ENCODE peak calls at places on chromosomes 5 and 9, in four cellular contexts. A is uterus, Y is choroid plexus epithelial cell, K is AG09309. C is an unnamed sample.

GRCh38 chr9:27125936-27126335 is 16.9 kb downstream of the TEK start:
- DNase-seq in A (no peak), Y (peak), K (no peak), C (no peak)

GRCh38 chr5:95615164-95615467 is 4.8 kb upstream of the GPR150 start:
- DNase-seq in A (no peak), Y (no peak), K (no peak), C (no peak)

GRCh38 chr9:116039312-116039711 is 114.3 kb upstream of the PAPPA start:
- DNase-seq in A (no peak), Y (no peak), K (no peak), C (no peak)

GRCh38 chr5:6902094-6902493 is 188.9 kb downstream of the TENT4A start:
- DNase-seq in A (no peak), Y (no peak), K (no peak), C (no peak)

GRCh38 chr9:34715639-34716215 is 5.8 kb upstream of the CCL21 start:
- DNase-seq in A (no peak), Y (no peak), K (no peak), C (no peak)

GRCh38 chr9:136093995-136094881 is 851 bp downstream of the NACC2 start:
- DNase-seq in A (peak), Y (peak), K (no peak), C (no peak)

GRCh38 chr9:89919171-89919681 is 314.4 kb downstream of the GADD45G start:
- DNase-seq in A (no peak), Y (no peak), K (no peak), C (no peak)

GRCh38 chr5:111454198-111454606 is 58.1 kb downstream of the STARD4 start:
- DNase-seq in A (no peak), Y (peak), K (peak), C (no peak)

GRCh38 chr5:38867071-38867790 is 21.4 kb downstream of the OSMR start:
- DNase-seq in A (no peak), Y (no peak), K (no peak), C (no peak)

GRCh38 chr5:138275379-138275782 is 960 bp upstream of the GFRA3 start:
- DNase-seq in A (no peak), Y (no peak), K (no peak), C (no peak)
- TF ChIP-seq CTCF in A (no peak), Y (no peak), K (no peak), C (no peak)

GRCh38 chr5:181187500-181188213 is 17.3 kb downstream of the TRIM7 start:
- DNase-seq in A (peak), Y (peak), K (no peak), C (peak)
- H3K4me3 ChIP-seq in A (peak), Y (peak), K (peak), C (peak)

GRCh38 chr5:14895301-14895700 is 23.7 kb upstream of the ANKH start:
- DNase-seq in A (no peak), Y (peak), K (no peak), C (no peak)
- TF ChIP-seq CTCF in A (no peak), Y (peak), K (no peak), C (no peak)

DNA sequence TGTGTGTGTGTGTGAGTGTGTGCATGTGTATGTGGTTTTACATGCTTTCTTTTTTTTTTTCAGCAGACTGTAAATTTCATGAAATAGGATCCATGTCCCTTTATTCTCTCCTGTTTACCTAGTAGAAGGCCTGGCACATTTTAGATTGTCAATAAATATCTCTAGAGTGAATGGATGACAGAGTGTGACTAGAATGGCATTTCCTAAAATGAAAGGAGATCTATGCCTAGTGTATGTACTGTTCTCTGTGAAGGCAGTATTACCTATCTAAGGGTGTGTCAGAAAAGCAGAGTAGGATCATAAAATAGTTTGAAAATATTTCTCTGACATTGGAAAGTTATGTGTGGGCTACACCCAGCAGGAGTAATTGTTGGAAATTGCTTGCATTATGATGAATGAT is 1876.0 kb upstream of the C9orf72 start:
- DNase-seq in A (no peak), Y (no peak), K (no peak), C (no peak)
- H3K4me3 ChIP-seq in A (no peak), Y (no peak), K (no peak), C (no peak)

GRCh38 chr5:135359374-135360165 is 39.5 kb downstream of the MACROH2A1 start:
- DNase-seq in A (no peak), Y (peak), K (no peak), C (no peak)

GRCh38 chr5:135350536-135350935 is 48.5 kb downstream of the MACROH2A1 start:
- DNase-seq in A (no peak), Y (no peak), K (no peak), C (no peak)

GRCh38 chr5:135356522-135357318 is 42.3 kb downstream of the MACROH2A1 start:
- DNase-seq in A (peak), Y (peak), K (no peak), C (no peak)

GRCh38 chr5:135353952-135354721 is 44.9 kb downstream of the MACROH2A1 start:
- DNase-seq in A (no peak), Y (peak), K (peak), C (peak)

GRCh38 chr5:135355182-135355581 is 43.8 kb downstream of the MACROH2A1 start:
- DNase-seq in A (no peak), Y (no peak), K (no peak), C (no peak)
- TF ChIP-seq CTCF in A (no peak), Y (no peak), K (no peak), C (no peak)

GRCh38 chr5:123753349-123754166 is 241.6 kb downstream of the CSNK1G3 start:
- DNase-seq in A (no peak), Y (no peak), K (no peak), C (no peak)
- H3K4me3 ChIP-seq in A (no peak), Y (no peak), K (no peak), C (no peak)

GRCh38 chr5:118486647-118487046 is 501.7 kb downstream of the DTWD2 start:
- DNase-seq in A (no peak), Y (no peak), K (no peak), C (no peak)
- TF ChIP-seq CTCF in A (no peak), Y (no peak), K (no peak), C (no peak)

DNA sequence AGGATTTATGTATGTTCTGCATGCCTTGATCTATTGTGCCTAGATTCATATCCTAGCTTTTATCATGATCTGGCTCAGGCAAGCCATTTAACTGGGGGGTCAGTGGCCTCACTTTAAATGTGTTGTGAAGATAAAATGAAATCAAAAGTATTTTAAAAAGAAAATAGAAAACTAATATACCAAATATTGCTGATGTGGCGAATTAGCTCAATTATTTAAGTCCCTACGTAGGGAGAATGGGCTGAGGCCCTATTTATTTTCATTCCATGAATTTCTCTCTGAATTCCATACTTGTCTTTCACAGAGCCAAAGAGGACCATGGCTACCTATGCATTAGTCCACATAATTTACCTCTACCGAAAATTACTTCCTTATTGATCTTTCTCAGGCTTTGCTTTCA is 1.8 kb downstream of the MBLAC2 start:
- DNase-seq in A (no peak), Y (no peak), K (no peak), C (no peak)
- H3K4me3 ChIP-seq in A (no peak), Y (peak), K (peak), C (peak)

GRCh38 chr9:105447814-105448812 is at the start of gene FSD1L:
- DNase-seq in A (peak), Y (peak), K (peak), C (peak)
- TF ChIP-seq CTCF in A (peak), Y (peak), K (peak), C (peak)

DNA sequence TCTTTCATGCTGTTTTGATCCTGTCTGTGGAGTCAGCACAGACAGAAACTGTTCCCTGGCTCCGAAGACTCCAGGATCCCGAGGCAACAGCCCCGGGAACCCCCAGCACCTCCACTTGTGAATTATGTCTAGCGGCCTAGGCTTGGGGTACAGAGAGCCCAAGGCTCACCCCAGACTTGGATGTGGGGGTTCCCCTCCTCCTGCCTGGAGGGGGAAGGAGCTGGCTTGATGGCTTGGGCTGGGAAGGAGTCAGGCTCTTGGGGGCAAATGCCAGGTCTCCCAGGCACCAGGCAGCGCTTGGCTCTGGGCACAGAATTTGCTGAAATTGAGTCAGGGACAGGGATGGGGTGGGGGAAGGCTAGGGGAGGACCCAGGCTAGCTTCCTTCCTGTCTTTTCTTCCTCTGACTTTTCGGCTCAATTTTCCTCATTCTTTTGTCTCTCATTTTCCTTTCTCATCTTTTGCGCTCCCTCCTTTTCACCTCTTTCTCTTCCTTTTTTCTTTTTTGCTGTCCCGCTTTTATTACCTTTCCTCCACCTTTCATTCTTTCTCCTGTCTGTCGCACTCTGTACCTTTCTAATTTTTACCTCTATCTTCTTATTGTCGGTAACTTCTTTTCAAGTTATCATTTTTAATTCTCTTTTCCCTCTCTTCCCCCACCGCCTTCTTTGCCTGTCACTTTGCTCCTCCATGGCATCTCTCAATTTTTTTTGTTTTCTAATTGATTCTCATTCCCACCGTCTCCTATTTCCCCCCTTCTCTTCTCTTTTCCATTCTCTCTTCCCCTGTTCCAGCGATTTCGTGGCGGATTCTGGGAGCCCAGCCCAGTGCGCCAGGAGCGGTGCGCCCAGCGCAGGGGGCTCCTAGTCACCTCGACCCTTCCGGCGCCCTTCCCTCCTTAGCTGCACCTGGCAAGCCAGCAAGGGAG is 10.5 kb downstream of the MSX2 start:
- DNase-seq in A (no peak), Y (no peak), K (no peak), C (no peak)
- H3K4me3 ChIP-seq in A (no peak), Y (no peak), K (no peak), C (peak)